ENCODE peak calls at places on chromosomes 1 and 21, in seven cellular contexts. J, R, N, Y, M, H and X are unnamed samples.

GRCh38 chr1:153542956-153543737 is 2.4 kb upstream of the S100A5 start:
- DNase-seq in J (no peak), R (no peak), N (no peak), Y (no peak), M (no peak), H (no peak), X (no peak)

GRCh38 chr21:31370893-31371652 is 27.0 kb upstream of the TIAM1 start:
- DNase-seq in J (peak; percentile 42), R (no peak), N (no peak), Y (no peak), M (no peak), H (no peak), X (no peak)

GRCh38 chr1:63878914-63879313 is 105.1 kb downstream of the ROR1 start:
- DNase-seq in J (no peak), R (no peak), N (no peak), Y (no peak), M (no peak), H (no peak), X (no peak)

GRCh38 chr1:206705187-206705586 is 20.5 kb downstream of the MAPKAPK2 start:
- DNase-seq in J (no peak), R (no peak), N (peak; percentile 96), Y (no peak), M (no peak), H (no peak), X (no peak)

GRCh38 chr1:171219751-171220385 is 28.4 kb upstream of the FMO1 start:
- DNase-seq in J (peak; percentile 50), R (no peak), N (no peak), Y (no peak), M (no peak), H (no peak), X (no peak)

GRCh38 chr21:43799301-43799840 is 10.0 kb downstream of the RRP1 start:
- DNase-seq in J (no peak), R (no peak), N (no peak), Y (no peak), M (no peak), H (no peak), X (no peak)

GRCh38 chr1:206037521-206037920 is 13.8 kb upstream of the CTSE start:
- DNase-seq in J (no peak), R (no peak), N (no peak), Y (no peak), M (no peak), H (no peak), X (no peak)

GRCh38 chr1:245370905-245371581 is 216.3 kb downstream of the KIF26B start:
- DNase-seq in J (no peak), R (no peak), N (no peak), Y (no peak), M (no peak), H (no peak), X (no peak)

GRCh38 chr1:208200116-208200515 is 44.1 kb downstream of the PLXNA2 start:
- DNase-seq in J (no peak), R (no peak), N (no peak), Y (no peak), M (no peak), H (no peak), X (no peak)

GRCh38 chr1:1122078-1122811 is 6.4 kb upstream of the C1orf159 start:
- DNase-seq in J (peak; percentile 30), R (peak; percentile 87), N (peak; percentile 55), Y (peak; percentile 83), M (peak; percentile 66), H (peak; percentile 88), X (peak; percentile 75)

GRCh38 chr21:38505654-38506523 is 7.6 kb upstream of the ERG start:
- DNase-seq in J (peak; percentile 71), R (peak; percentile 40), N (no peak), Y (no peak), M (peak; percentile 9), H (peak; percentile 55), X (peak; percentile 2)

GRCh38 chr1:185719021-185719420 is 15.2 kb upstream of the HMCN1 start:
- DNase-seq in J (peak; percentile 77), R (no peak), N (no peak), Y (no peak), M (no peak), H (peak; percentile 24), X (no peak)

GRCh38 chr1:84433253-84434080 is 35.2 kb downstream of the DNASE2B start:
- DNase-seq in J (peak; percentile 67), R (peak; percentile 72), N (peak; percentile 80), Y (peak; percentile 24), M (peak; percentile 49), H (peak; percentile 51), X (peak; percentile 15)

GRCh38 chr1:222711319-222712252 is 705 bp downstream of the AIDA start:
- DNase-seq in J (peak; percentile 28), R (peak; percentile 75), N (peak; percentile 3), Y (peak; percentile 48), M (peak; percentile 67), H (peak; percentile 39), X (peak; percentile 30)

GRCh38 chr21:18443686-18444085 is 40.1 kb upstream of the TMPRSS15 start:
- DNase-seq in J (no peak), R (peak; percentile 3), N (no peak), Y (no peak), M (no peak), H (no peak), X (no peak)

GRCh38 chr1:160646711-160647328 is at the start of gene SLAMF1:
- DNase-seq in J (no peak), R (peak; percentile 70), N (peak; percentile 49), Y (no peak), M (no peak), H (no peak), X (no peak)

GRCh38 chr21:26846036-26846931 is 1.1 kb upstream of the ADAMTS1 start:
- DNase-seq in J (peak; percentile 68), R (peak; percentile 24), N (no peak), Y (no peak), M (peak; percentile 74), H (peak; percentile 80), X (no peak)

GRCh38 chr1:234240680-234241079 is 132.6 kb upstream of the COA6 start:
- DNase-seq in J (no peak), R (no peak), N (no peak), Y (no peak), M (no peak), H (no peak), X (no peak)

GRCh38 chr1:183030053-183030452 is 6.8 kb downstream of the LAMC1 start:
- DNase-seq in J (no peak), R (no peak), N (no peak), Y (no peak), M (no peak), H (no peak), X (no peak)

GRCh38 chr1:202835548-202836072 is 24.9 kb downstream of the PCAT6 start:
- DNase-seq in J (no peak), R (peak; percentile 61), N (no peak), Y (no peak), M (no peak), H (no peak), X (no peak)

GRCh38 chr1:61163794-61164193 is 81.4 kb downstream of the NFIA start:
- DNase-seq in J (no peak), R (no peak), N (no peak), Y (no peak), M (no peak), H (no peak), X (no peak)